ENCODE peak calls at places on chromosome 4, in nine cellular contexts. I is glomerular endothelial cell; A is cardiac muscle cell; H is AG08396; N is activated naive CD4-positive, alpha-beta T cell treated with Interleukin-2 at 50 U/mL for 16 hours; S is Ammon's horn; U is left ventricle myocardium superior; L is Karpas-422; F is HS-27A. Q is an unnamed sample.

GRCh38 chr4:169305651-169306050 is 34.9 kb upstream of the SH3RF1 start:
- DNase-seq in I (no peak), A (no peak), H (peak), N (no peak), S (no peak), U (no peak), L (no peak), F (no peak), Q (no peak)

GRCh38 chr4:6695660-6696581 is 2.2 kb downstream of the S100P start:
- DNase-seq in I (no peak), A (no peak), H (no peak), N (peak), S (no peak), U (no peak), L (no peak), F (no peak), Q (no peak)

GRCh38 chr4:7912826-7913225 is 26.8 kb downstream of the AFAP1 start:
- DNase-seq in I (no peak), A (no peak), H (no peak), N (no peak), S (no peak), U (no peak), L (no peak), F (no peak), Q (no peak)

GRCh38 chr4:103032575-103032974 is 13.1 kb upstream of the SLC9B1 start:
- DNase-seq in I (no peak), A (peak), H (no peak), N (no peak), S (no peak), U (no peak), L (peak), F (no peak), Q (no peak)

GRCh38 chr4:6749340-6750171 is 33.0 kb upstream of the KIAA0232 start:
- DNase-seq in I (no peak), A (peak), H (peak), N (no peak), S (no peak), U (peak), L (no peak), F (no peak), Q (no peak)

GRCh38 chr4:10808591-10808990 is 124.0 kb upstream of the CLNK start:
- DNase-seq in I (no peak), A (peak), H (peak), N (no peak), S (peak), U (no peak), L (no peak), F (no peak), Q (no peak)

GRCh38 chr4:114780205-114780604 is 181.6 kb downstream of the UGT8 start:
- DNase-seq in I (no peak), A (peak), H (no peak), N (no peak), S (peak), U (no peak), L (peak), F (no peak), Q (no peak)

GRCh38 chr4:90184560-90184959 is 57.4 kb downstream of the CCSER1 start:
- DNase-seq in I (no peak), A (no peak), H (no peak), N (no peak), S (no peak), U (no peak), L (peak), F (no peak), Q (no peak)

GRCh38 chr4:119559044-119559647 is 69.5 kb downstream of the PDE5A start:
- DNase-seq in I (peak), A (peak), H (peak), N (no peak), S (peak), U (no peak), L (peak), F (peak), Q (peak)

GRCh38 chr4:80876810-80877209 is 153.7 kb upstream of the BMP3 start:
- DNase-seq in I (no peak), A (peak), H (no peak), N (no peak), S (no peak), U (no peak), L (no peak), F (no peak), Q (no peak)

GRCh38 chr4:101398807-101399206 is 51.5 kb upstream of the PPP3CA start:
- DNase-seq in I (no peak), A (no peak), H (no peak), N (no peak), S (no peak), U (no peak), L (no peak), F (no peak), Q (no peak)

GRCh38 chr4:74539043-74539790 is 94.3 kb downstream of the AREG start:
- DNase-seq in I (peak), A (peak), H (no peak), N (no peak), S (no peak), U (no peak), L (no peak), F (no peak), Q (peak)

GRCh38 chr4:84690481-84690880 is 107.6 kb downstream of the CDS1 start:
- DNase-seq in I (no peak), A (no peak), H (no peak), N (no peak), S (no peak), U (no peak), L (no peak), F (no peak), Q (no peak)

GRCh38 chr4:128308986-128309385 is 21.4 kb upstream of the PGRMC2 start:
- DNase-seq in I (no peak), A (peak), H (no peak), N (no peak), S (no peak), U (no peak), L (no peak), F (no peak), Q (no peak)

GRCh38 chr4:84479663-84480062 is 19.4 kb downstream of the NKX6-1 start:
- DNase-seq in I (no peak), A (no peak), H (no peak), N (no peak), S (no peak), U (no peak), L (no peak), F (no peak), Q (no peak)

GRCh38 chr4:6362896-6363295 is 93.2 kb downstream of the WFS1 start:
- DNase-seq in I (no peak), A (peak), H (peak), N (no peak), S (no peak), U (peak), L (peak), F (no peak), Q (no peak)

GRCh38 chr4:173415885-173416658 is 17.2 kb upstream of the SCRG1 start:
- DNase-seq in I (no peak), A (peak), H (no peak), N (no peak), S (peak), U (peak), L (no peak), F (no peak), Q (no peak)

GRCh38 chr4:186146443-186146842 is 41.9 kb downstream of the FAM149A start:
- DNase-seq in I (no peak), A (no peak), H (no peak), N (no peak), S (peak), U (no peak), L (no peak), F (no peak), Q (no peak)

GRCh38 chr4:576245-576821 is at the start of gene TMEM271:
- DNase-seq in I (no peak), A (no peak), H (no peak), N (no peak), S (no peak), U (no peak), L (no peak), F (no peak), Q (no peak)

GRCh38 chr4:24080871-24081270 is 191.0 kb upstream of the PPARGC1A start:
- DNase-seq in I (no peak), A (no peak), H (no peak), N (no peak), S (no peak), U (no peak), L (no peak), F (no peak), Q (no peak)

GRCh38 chr4:88792821-88793220 is 95.2 kb upstream of the NAP1L5 start:
- DNase-seq in I (no peak), A (peak), H (no peak), N (no peak), S (no peak), U (no peak), L (no peak), F (no peak), Q (no peak)

GRCh38 chr4:40493160-40493559 is 136.5 kb downstream of the RBM47 start:
- DNase-seq in I (no peak), A (peak), H (no peak), N (no peak), S (no peak), U (no peak), L (no peak), F (no peak), Q (no peak)

GRCh38 chr4:93217423-93217822 is 611.1 kb upstream of the ATOH1 start:
- DNase-seq in I (no peak), A (no peak), H (no peak), N (no peak), S (no peak), U (no peak), L (no peak), F (no peak), Q (no peak)

GRCh38 chr4:74041418-74041817 is 2.9 kb upstream of the CXCL3 start:
- DNase-seq in I (no peak), A (no peak), H (no peak), N (no peak), S (no peak), U (no peak), L (no peak), F (no peak), Q (no peak)

GRCh38 chr4:83107636-83108035 is 6.9 kb downstream of the PLAC8 start:
- DNase-seq in I (no peak), A (no peak), H (no peak), N (peak), S (no peak), U (no peak), L (no peak), F (no peak), Q (no peak)

GRCh38 chr4:169604131-169604900 is 8.1 kb downstream of the NEK1 start:
- DNase-seq in I (no peak), A (peak), H (peak), N (no peak), S (no peak), U (no peak), L (no peak), F (no peak), Q (no peak)

GRCh38 chr4:173490817-173491518 is 39.1 kb downstream of the HAND2 start:
- DNase-seq in I (peak), A (peak), H (peak), N (no peak), S (no peak), U (no peak), L (no peak), F (no peak), Q (peak)

GRCh38 chr4:74006009-74006476 is 7.6 kb upstream of the CXCL5 start:
- DNase-seq in I (no peak), A (peak), H (no peak), N (no peak), S (no peak), U (no peak), L (no peak), F (no peak), Q (no peak)

GRCh38 chr4:112523008-112523440 is 7.0 kb upstream of the NEUROG2 start:
- DNase-seq in I (no peak), A (peak), H (no peak), N (peak), S (no peak), U (peak), L (peak), F (no peak), Q (no peak)

GRCh38 chr4:15109583-15109982 is 107.3 kb downstream of the CPEB2 start:
- DNase-seq in I (no peak), A (no peak), H (no peak), N (no peak), S (no peak), U (no peak), L (no peak), F (no peak), Q (no peak)

GRCh38 chr4:150436598-150437370 is 145.2 kb upstream of the MAB21L2 start:
- DNase-seq in I (no peak), A (no peak), H (no peak), N (no peak), S (no peak), U (no peak), L (no peak), F (no peak), Q (no peak)

GRCh38 chr4:158610790-158611189 is 60.9 kb downstream of the C4orf46 start:
- DNase-seq in I (no peak), A (peak), H (no peak), N (no peak), S (no peak), U (no peak), L (no peak), F (no peak), Q (no peak)

GRCh38 chr4:88335092-88335665 is 43.5 kb upstream of the HERC6 start:
- DNase-seq in I (no peak), A (peak), H (no peak), N (no peak), S (no peak), U (no peak), L (no peak), F (no peak), Q (no peak)

GRCh38 chr4:140652601-140653000 is 83.8 kb upstream of the UCP1 start:
- DNase-seq in I (no peak), A (no peak), H (no peak), N (no peak), S (no peak), U (no peak), L (no peak), F (no peak), Q (no peak)

GRCh38 chr4:106010761-106011160 is 115.5 kb downstream of the NPNT start:
- DNase-seq in I (no peak), A (no peak), H (no peak), N (no peak), S (no peak), U (no peak), L (no peak), F (no peak), Q (no peak)

GRCh38 chr4:83248486-83248885 is 36.1 kb downstream of the COQ2 start:
- DNase-seq in I (no peak), A (no peak), H (no peak), N (no peak), S (no peak), U (no peak), L (no peak), F (no peak), Q (no peak)

GRCh38 chr4:85431881-85432280 is 43.1 kb upstream of the ARHGAP24 start:
- DNase-seq in I (no peak), A (no peak), H (no peak), N (no peak), S (no peak), U (no peak), L (no peak), F (no peak), Q (no peak)

GRCh38 chr4:4386296-4386735 is 586 bp upstream of the NSG1 start:
- DNase-seq in I (no peak), A (peak), H (no peak), N (peak), S (no peak), U (no peak), L (no peak), F (no peak), Q (no peak)

GRCh38 chr4:11701978-11702377 is 273.3 kb upstream of the HS3ST1 start:
- DNase-seq in I (no peak), A (no peak), H (no peak), N (no peak), S (no peak), U (no peak), L (no peak), F (no peak), Q (no peak)